ENCODE peak calls at places on chromosome 20, in six cellular contexts. I, J, Y, C, B and O are unnamed samples.

GRCh38 chr20:63117661-63118302 is 98.1 kb downstream of the YTHDF1 start:
- DNase-seq in Y (no peak), I (peak), C (no peak), J (no peak), B (no peak), O (no peak)

GRCh38 chr20:18802012-18802634 is 11.5 kb upstream of the SCP2D1 start:
- DNase-seq in C (no peak), I (no peak), J (no peak), Y (no peak), B (no peak), O (no peak)

GRCh38 chr20:49132995-49133451 is 55.1 kb downstream of the STAU1 start:
- DNase-seq in I (no peak), J (peak), C (peak), B (peak), Y (no peak), O (no peak)

GRCh38 chr20:17995967-17996819 is 27.4 kb downstream of the MGME1 start:
- DNase-seq in B (no peak), C (peak), Y (no peak), J (peak), I (no peak), O (peak)

GRCh38 chr20:49286689-49287551 is 9.1 kb upstream of the ZNFX1 start:
- DNase-seq in B (no peak), C (peak), I (no peak), J (no peak), Y (no peak), O (no peak)

GRCh38 chr20:33522256-33522820 is 32.4 kb downstream of the CBFA2T2 start:
- DNase-seq in B (no peak), C (peak), J (no peak), Y (no peak), I (no peak), O (no peak)

GRCh38 chr20:4076671-4077070 is 61.3 kb upstream of the RNF24 start:
- DNase-seq in B (no peak), J (no peak), I (no peak), Y (no peak), C (peak), O (no peak)

GRCh38 chr20:50317644-50318043 is 127.0 kb downstream of the CEBPB start:
- DNase-seq in B (no peak), J (no peak), C (no peak), I (no peak), Y (no peak), O (no peak)

GRCh38 chr20:2463616-2464365 is 6.8 kb downstream of the SNRPB start:
- DNase-seq in B (no peak), C (no peak), I (no peak), Y (no peak), J (no peak), O (no peak)

GRCh38 chr20:23082846-23083552 is 3.1 kb downstream of the CD93 start:
- DNase-seq in B (no peak), Y (no peak), I (no peak), J (no peak), C (no peak), O (peak)

GRCh38 chr20:46148313-46149213 is 30.4 kb downstream of the CD40 start:
- DNase-seq in I (no peak), J (no peak), C (no peak), Y (no peak), B (no peak), O (no peak)

GRCh38 chr20:326645-327031 is 1.3 kb downstream of the SOX12 start:
- DNase-seq in B (no peak), I (peak), Y (peak), J (peak), C (no peak), O (no peak)

GRCh38 chr20:44057698-44058675 is 129.0 kb downstream of the JPH2 start:
- DNase-seq in J (no peak), C (peak), I (no peak), Y (no peak), B (no peak), O (no peak)

GRCh38 chr20:32727663-32728062 is 15.6 kb downstream of the COMMD7 start:
- DNase-seq in B (peak), J (no peak), I (no peak), Y (no peak), C (peak), O (no peak)

GRCh38 chr20:13340088-13340487 is 119.0 kb downstream of the ISM1 start:
- DNase-seq in C (no peak), B (no peak), J (no peak), I (no peak), Y (no peak), O (no peak)
- H3K27ac ChIP-seq in C (no peak), B (no peak), J (no peak), I (no peak), Y (no peak), O (no peak)

GRCh38 chr20:34579191-34579661 is 20.7 kb downstream of the MAP1LC3A start:
- DNase-seq in J (no peak), Y (peak), I (no peak), B (no peak), C (peak), O (no peak)
- TF ChIP-seq CTCF in J (no peak), Y (no peak), I (peak), B (peak), C (peak), O (no peak)

GRCh38 chr20:14830466-14830865 is 493.1 kb upstream of the FLRT3 start:
- DNase-seq in I (no peak), Y (no peak), J (no peak), C (no peak), B (no peak), O (no peak)

GRCh38 chr20:14829897-14830296 is 492.5 kb upstream of the FLRT3 start:
- DNase-seq in B (no peak), I (no peak), Y (no peak), J (no peak), C (no peak), O (no peak)

GRCh38 chr20:14830899-14831298 is 493.5 kb upstream of the FLRT3 start:
- DNase-seq in Y (no peak), J (no peak), I (no peak), B (no peak), C (no peak), O (no peak)

GRCh38 chr20:14826926-14827325 is 489.5 kb upstream of the FLRT3 start:
- DNase-seq in Y (no peak), J (no peak), I (no peak), C (no peak), B (no peak), O (no peak)

DNA sequence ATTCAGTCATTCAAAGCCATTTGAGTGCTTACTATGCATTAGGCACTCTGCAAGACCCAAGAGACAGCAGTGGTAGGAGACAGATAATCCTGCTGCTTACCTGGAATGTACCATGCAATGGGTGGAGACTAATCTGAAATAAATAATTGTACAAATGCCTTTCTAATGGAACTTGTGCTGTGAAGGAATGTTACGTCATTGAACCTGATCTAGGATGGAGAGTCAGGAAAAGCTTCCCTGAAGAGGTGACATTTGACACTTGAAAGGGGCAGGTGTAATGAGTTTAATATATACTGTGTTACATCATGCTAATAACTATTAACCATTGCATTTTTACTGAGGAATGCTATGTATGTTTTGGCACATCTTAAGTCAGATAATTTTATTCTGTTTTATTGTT is 491.0 kb upstream of the FLRT3 start:
- DNase-seq in I (no peak), C (no peak), J (no peak), B (no peak), Y (no peak), O (no peak)
- H3K27ac ChIP-seq in I (no peak), C (no peak), J (no peak), B (no peak), Y (no peak), O (no peak)

GRCh38 chr20:57526067-57526884 is 1.3 kb upstream of the CTCFL start:
- DNase-seq in I (no peak), B (no peak), Y (no peak), C (no peak), J (no peak), O (no peak)
- TF ChIP-seq CTCF in I (no peak), B (no peak), Y (no peak), C (no peak), J (no peak), O (no peak)

GRCh38 chr20:24978493-24978892 is 14.1 kb downstream of the APMAP start:
- DNase-seq in Y (no peak), J (no peak), C (no peak), B (no peak), I (no peak), O (no peak)
- H3K27ac ChIP-seq in Y (no peak), J (no peak), C (no peak), B (no peak), I (no peak), O (no peak)